ENCODE peak calls at places on chromosomes 7 and 10, in seven cellular contexts. W is CD8-positive, alpha-beta T cell; K is adrenal gland; Q is heart left ventricle; S is A673; A is tibial artery; J is lung. P is an unnamed sample.

GRCh38 chr7:155799514-155799913 is 12.7 kb downstream of the SHH start:
- DNase-seq in W (no peak), K (no peak), Q (no peak), S (no peak), A (no peak), J (no peak), P (no peak)

GRCh38 chr7:105808209-105808608 is 68.2 kb downstream of the ATXN7L1 start:
- DNase-seq in W (no peak), K (no peak), Q (no peak), S (no peak), A (no peak), J (no peak), P (no peak)

GRCh38 chr7:69670701-69671100 is 72.4 kb downstream of the AUTS2 start:
- DNase-seq in W (no peak), K (no peak), Q (no peak), S (no peak), A (no peak), J (no peak), P (no peak)

GRCh38 chr10:1626410-1626809 is 110.9 kb downstream of the ADARB2 start:
- DNase-seq in W (no peak), K (no peak), Q (no peak), S (no peak), A (no peak), J (no peak), P (no peak)

GRCh38 chr10:44263771-44264170 is 121.1 kb downstream of the CXCL12 start:
- DNase-seq in W (no peak), K (no peak), Q (peak; percentile 24), S (no peak), A (no peak), J (no peak), P (no peak)

GRCh38 chr7:112308974-112309373 is 102.5 kb downstream of the ZNF277 start:
- DNase-seq in W (no peak), K (no peak), Q (no peak), S (no peak), A (no peak), J (no peak), P (no peak)

GRCh38 chr10:92575961-92576360 is 2.1 kb upstream of the IDE start:
- DNase-seq in W (no peak), K (no peak), Q (no peak), S (no peak), A (no peak), J (no peak), P (peak; percentile 74)

GRCh38 chr7:21999896-22000295 is 54.2 kb upstream of the CDCA7L start:
- DNase-seq in W (no peak), K (no peak), Q (no peak), S (no peak), A (no peak), J (no peak), P (peak; percentile 35)

GRCh38 chr10:121804460-121804859 is 123.4 kb downstream of the ATE1 start:
- DNase-seq in W (no peak), K (no peak), Q (no peak), S (no peak), A (no peak), J (no peak), P (peak; percentile 51)

GRCh38 chr7:19984231-19984632 is 210.8 kb upstream of the TMEM196 start:
- DNase-seq in W (no peak), K (no peak), Q (no peak), S (no peak), A (no peak), J (no peak), P (no peak)

GRCh38 chr10:23322082-23322481 is 22.5 kb downstream of the C10orf67 start:
- DNase-seq in W (no peak), K (no peak), Q (no peak), S (no peak), A (no peak), J (no peak), P (no peak)

GRCh38 chr10:23326541-23327307 is 17.9 kb downstream of the C10orf67 start:
- DNase-seq in W (no peak), K (no peak), Q (no peak), S (no peak), A (no peak), J (no peak), P (no peak)

GRCh38 chr10:23330953-23331352 is 13.6 kb downstream of the C10orf67 start:
- DNase-seq in W (no peak), K (no peak), Q (no peak), S (no peak), A (no peak), J (no peak), P (no peak)

GRCh38 chr10:23319835-23320234 is 24.8 kb downstream of the C10orf67 start:
- DNase-seq in W (no peak), K (no peak), Q (no peak), S (no peak), A (no peak), J (no peak), P (no peak)

DNA sequence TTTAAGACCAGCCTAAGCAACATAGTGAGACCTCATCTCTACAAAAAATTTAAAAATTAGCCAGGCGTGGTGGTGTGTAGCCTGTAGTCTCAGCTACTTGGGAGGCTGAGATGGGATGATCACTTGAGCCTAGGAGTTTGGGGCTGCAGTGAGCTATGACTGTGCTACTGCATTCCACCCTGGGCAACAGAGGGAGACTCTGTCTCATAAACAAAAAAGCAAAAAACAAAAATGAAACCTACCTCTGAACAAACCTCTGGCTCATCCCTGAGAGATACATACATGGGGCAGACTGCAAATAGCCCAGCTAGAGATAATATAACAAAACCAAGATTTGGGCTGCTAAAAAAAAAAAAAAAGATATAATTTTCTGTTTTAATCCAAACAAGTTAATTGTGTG is 19.5 kb downstream of the C10orf67 start:
- DNase-seq in W (no peak), K (no peak), Q (no peak), S (no peak), A (no peak), J (no peak), P (no peak)
- TF ChIP-seq CTCF in W (no peak), K (no peak), Q (no peak), S (no peak), A (no peak), J (no peak), P (peak; percentile 57)

GRCh38 chr10:17850526-17850925 is 41.4 kb downstream of the MRC1 start:
- DNase-seq in W (no peak), K (no peak), Q (no peak), S (peak; percentile 66), A (no peak), J (no peak), P (no peak)
- H3K4me1 ChIP-seq in W (no peaks in the 10 kb centered on the region), K (peaks cover 16% of the 10 kb centered on the region), Q (no peaks in the 10 kb centered on the region), S (peaks cover 45% of the 10 kb centered on the region), A (no peaks in the 10 kb centered on the region), J (no peaks in the 10 kb centered on the region), P (no peaks in the 10 kb centered on the region)

GRCh38 chr10:49403363-49403762 is 7.5 kb upstream of the DRGX start:
- DNase-seq in W (no peak), K (no peak), Q (no peak), S (no peak), A (no peak), J (no peak), P (no peak)
- H3K27me3 ChIP-seq in W (peaks cover 11% of the 10 kb centered on the region), K (peaks cover 18% of the 10 kb centered on the region), Q (peaks cover 46% of the 10 kb centered on the region), S (peaks cover 76% of the 10 kb centered on the region), A (no peaks in the 10 kb centered on the region), J (no peaks in the 10 kb centered on the region), P (peaks cover 51% of the 10 kb centered on the region)

GRCh38 chr7:98872328-98872924 is 2.6 kb upstream of the TMEM130 start:
- DNase-seq in W (no peak), K (peak; percentile 13), Q (no peak), S (peak; percentile 70), A (no peak), J (no peak), P (no peak)
- TF ChIP-seq CTCF in W (no peak), K (peak; percentile 26), Q (no peak), S (peak; percentile 54), A (no peak), J (no peak), P (peak; percentile 40)

DNA sequence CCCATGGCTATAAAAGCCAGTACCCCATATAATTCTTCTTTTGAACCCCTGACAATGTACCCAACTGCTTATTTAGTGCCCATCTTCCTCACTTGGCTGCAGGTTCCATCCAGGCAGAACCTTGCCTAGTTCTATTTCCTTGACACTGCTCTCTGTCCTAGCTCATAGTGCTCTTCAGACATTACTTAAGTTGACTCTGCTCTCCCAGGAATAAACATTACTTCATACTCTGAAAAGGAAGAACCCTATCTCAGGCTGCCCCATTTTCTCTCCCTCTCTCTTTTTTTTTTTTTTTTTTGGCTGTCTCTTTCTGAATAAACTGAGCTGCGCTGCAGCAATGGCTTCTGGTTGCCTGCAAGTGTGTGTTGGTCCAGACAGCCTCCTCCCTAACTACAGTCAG is 21.0 kb downstream of the ACTA2 start:
- DNase-seq in W (no peak), K (no peak), Q (no peak), S (no peak), A (no peak), J (no peak), P (no peak)
- H3K4me1 ChIP-seq in W (peaks cover 5% of the 10 kb centered on the region), K (peaks cover 38% of the 10 kb centered on the region), Q (peaks cover 61% of the 10 kb centered on the region), S (peaks cover 27% of the 10 kb centered on the region), A (no peaks in the 10 kb centered on the region), J (no peaks in the 10 kb centered on the region), P (peaks cover 4% of the 10 kb centered on the region)

P was measured in foreskin keratinocyte.